ENCODE peak calls at places on chromosomes 7 and 10, in ten cellular contexts. S is colonic mucosa, O is A549, P is IMR-90, F is suprapubic skin, R is fibroblast of lung, J is HepG2, Z is uterus, T is heart left ventricle, C is endothelial cell of umbilical vein. B is an unnamed sample.

GRCh38 chr10:34134602-34135001 is 680.5 kb downstream of the PARD3 start:
- DNase-seq in S (no peak), O (no peak), P (no peak), F (no peak), R (no peak), J (no peak), Z (no peak), T (no peak), C (no peak), B (no peak)

GRCh38 chr10:35466170-35466569 is 129.9 kb downstream of the CCNY start:
- DNase-seq in S (no peak), O (no peak), P (no peak), F (no peak), R (no peak), J (no peak), Z (no peak), T (no peak), C (no peak), B (no peak)

GRCh38 chr7:137328389-137329120 is 15.0 kb downstream of the PTN start:
- DNase-seq in S (no peak), O (no peak), P (peak; percentile 53), F (no peak), R (peak; percentile 87), J (no peak), Z (no peak), T (no peak), C (no peak), B (no peak)

GRCh38 chr7:144835166-144835611 is 664 bp downstream of the TPK1 start:
- DNase-seq in S (peak; percentile 39), O (peak; percentile 20), P (peak; percentile 13), F (peak; percentile 67), R (peak; percentile 57), J (peak; percentile 1), Z (peak; percentile 33), T (peak; percentile 68), C (peak; percentile 81), B (no peak)

GRCh38 chr7:29369909-29370488 is 175.4 kb downstream of the CHN2 start:
- DNase-seq in S (no peak), O (no peak), P (no peak), F (no peak), R (peak; percentile 41), J (no peak), Z (no peak), T (no peak), C (no peak), B (no peak)

GRCh38 chr7:89607797-89608196 is 546.5 kb upstream of the STEAP1 start:
- DNase-seq in S (no peak), O (no peak), P (no peak), F (no peak), R (no peak), J (no peak), Z (no peak), T (no peak), C (no peak), B (no peak)

GRCh38 chr7:92639213-92639896 is 49.2 kb upstream of the FAM133B start:
- DNase-seq in S (no peak), O (no peak), P (no peak), F (no peak), R (no peak), J (no peak), Z (no peak), T (no peak), C (no peak), B (no peak)

GRCh38 chr10:120387326-120387725 is 69.7 kb upstream of the PLPP4 start:
- DNase-seq in S (no peak), O (no peak), P (no peak), F (no peak), R (peak; percentile 91), J (no peak), Z (no peak), T (no peak), C (no peak), B (no peak)

GRCh38 chr10:22824984-22825383 is 102.9 kb upstream of the ARMC3 start:
- DNase-seq in S (no peak), O (peak; percentile 20), P (peak; percentile 74), F (no peak), R (peak; percentile 90), J (peak; percentile 39), Z (no peak), T (no peak), C (peak; percentile 47), B (no peak)

GRCh38 chr7:2309889-2310331 is 4.3 kb downstream of the SNX8 start:
- DNase-seq in S (no peak), O (peak; percentile 78), P (peak; percentile 89), F (no peak), R (peak; percentile 97), J (peak; percentile 57), Z (no peak), T (no peak), C (no peak), B (no peak)

GRCh38 chr10:13206546-13207443 is 27.4 kb downstream of the UCMA start:
- DNase-seq in S (no peak), O (no peak), P (peak; percentile 61), F (no peak), R (peak; percentile 48), J (peak; percentile 6), Z (no peak), T (no peak), C (peak; percentile 49), B (no peak)

GRCh38 chr10:118962159-118962863 is 67.2 kb upstream of the NANOS1 start:
- DNase-seq in S (no peak), O (no peak), P (no peak), F (no peak), R (no peak), J (no peak), Z (no peak), T (no peak), C (no peak), B (no peak)

DNA sequence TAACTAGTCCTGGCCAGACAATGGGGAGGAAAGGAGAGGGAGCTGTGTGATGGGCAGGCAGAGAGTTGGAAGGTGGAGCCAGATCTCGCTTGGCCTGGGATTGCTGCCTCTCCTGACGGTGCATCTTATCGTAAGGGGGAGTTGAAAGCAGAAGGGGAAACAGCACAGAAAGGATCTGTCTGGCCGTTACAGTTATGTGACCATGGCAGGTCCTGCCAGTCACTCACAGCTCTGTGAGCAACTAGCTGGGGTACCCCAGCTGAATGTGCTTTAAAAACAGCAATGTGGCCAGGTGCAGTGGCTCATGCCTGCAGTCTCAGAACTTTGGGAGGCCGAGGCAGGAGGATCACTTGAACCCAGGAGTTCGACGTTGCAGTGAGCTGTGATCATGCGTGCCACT is 8.1 kb downstream of the BLVRA start:
- DNase-seq in S (no peak), O (no peak), P (no peak), F (no peak), R (no peak), J (no peak), Z (no peak), T (no peak), C (no peak), B (no peak)
- H3K4me3 ChIP-seq in S (no peak overlapping the region), O (no peak overlapping the region), P (no peak overlapping the region), F (no peak overlapping the region), R (no peak overlapping the region), J (no peak overlapping the region), Z (no peak overlapping the region), T (no peak overlapping the region), C (no peak overlapping the region), B (no peak overlapping the region)

GRCh38 chr7:44066494-44067063 is 1.2 kb upstream of the PGAM2 start:
- DNase-seq in S (no peak), O (no peak), P (no peak), F (peak; percentile 64), R (no peak), J (no peak), Z (no peak), T (peak; percentile 54), C (no peak), B (no peak)
- H3K4me1 ChIP-seq in S (peaks cover 2% of the 10 kb centered on the region), O (peaks cover 3% of the 10 kb centered on the region), P (peaks cover 9% of the 10 kb centered on the region), F (peaks cover 29% of the 10 kb centered on the region), R (no peaks in the 10 kb centered on the region), J (peaks cover 73% of the 10 kb centered on the region), Z (no peaks in the 10 kb centered on the region), T (peaks cover 75% of the 10 kb centered on the region), C (no peaks in the 10 kb centered on the region), B (peaks cover 69% of the 10 kb centered on the region)

GRCh38 chr10:32054087-32054486 is 2.1 kb downstream of the KIF5B start:
- DNase-seq in S (peak; percentile 42), O (no peak), P (peak; percentile 87), F (no peak), R (peak; percentile 79), J (peak; percentile 46), Z (no peak), T (no peak), C (peak; percentile 77), B (no peak)
- H3K4me3 ChIP-seq in S (peak overlapping the region; percentile 91), O (peak overlapping the region; percentile 96), P (peak overlapping the region; percentile 93), F (peak overlapping the region; percentile 92), R (peak overlapping the region; percentile 85), J (peak overlapping the region; percentile 97), Z (peak overlapping the region; percentile 56), T (peak overlapping the region; percentile 91), C (peak overlapping the region; percentile 80), B (peak overlapping the region; percentile 93)

GRCh38 chr7:4744391-4745264 is 30.8 kb upstream of the AP5Z1 start:
- DNase-seq in S (peak; percentile 99), O (peak; percentile 96), P (peak; percentile 99), F (peak; percentile 99), R (peak; percentile 100), J (peak; percentile 93), Z (peak; percentile 99), T (peak; percentile 100), C (peak; percentile 96), B (peak; percentile 98)

GRCh38 chr7:4747746-4748145 is 27.7 kb upstream of the AP5Z1 start:
- DNase-seq in S (no peak), O (no peak), P (no peak), F (no peak), R (no peak), J (no peak), Z (no peak), T (no peak), C (no peak), B (no peak)

GRCh38 chr7:4745265-4745919 is 30.0 kb upstream of the AP5Z1 start:
- DNase-seq in S (no peak), O (no peak), P (no peak), F (no peak), R (no peak), J (no peak), Z (no peak), T (no peak), C (no peak), B (no peak)

GRCh38 chr7:4747013-4747412 is 28.4 kb upstream of the AP5Z1 start:
- DNase-seq in S (no peak), O (no peak), P (no peak), F (no peak), R (no peak), J (no peak), Z (no peak), T (no peak), C (no peak), B (no peak)

DNA sequence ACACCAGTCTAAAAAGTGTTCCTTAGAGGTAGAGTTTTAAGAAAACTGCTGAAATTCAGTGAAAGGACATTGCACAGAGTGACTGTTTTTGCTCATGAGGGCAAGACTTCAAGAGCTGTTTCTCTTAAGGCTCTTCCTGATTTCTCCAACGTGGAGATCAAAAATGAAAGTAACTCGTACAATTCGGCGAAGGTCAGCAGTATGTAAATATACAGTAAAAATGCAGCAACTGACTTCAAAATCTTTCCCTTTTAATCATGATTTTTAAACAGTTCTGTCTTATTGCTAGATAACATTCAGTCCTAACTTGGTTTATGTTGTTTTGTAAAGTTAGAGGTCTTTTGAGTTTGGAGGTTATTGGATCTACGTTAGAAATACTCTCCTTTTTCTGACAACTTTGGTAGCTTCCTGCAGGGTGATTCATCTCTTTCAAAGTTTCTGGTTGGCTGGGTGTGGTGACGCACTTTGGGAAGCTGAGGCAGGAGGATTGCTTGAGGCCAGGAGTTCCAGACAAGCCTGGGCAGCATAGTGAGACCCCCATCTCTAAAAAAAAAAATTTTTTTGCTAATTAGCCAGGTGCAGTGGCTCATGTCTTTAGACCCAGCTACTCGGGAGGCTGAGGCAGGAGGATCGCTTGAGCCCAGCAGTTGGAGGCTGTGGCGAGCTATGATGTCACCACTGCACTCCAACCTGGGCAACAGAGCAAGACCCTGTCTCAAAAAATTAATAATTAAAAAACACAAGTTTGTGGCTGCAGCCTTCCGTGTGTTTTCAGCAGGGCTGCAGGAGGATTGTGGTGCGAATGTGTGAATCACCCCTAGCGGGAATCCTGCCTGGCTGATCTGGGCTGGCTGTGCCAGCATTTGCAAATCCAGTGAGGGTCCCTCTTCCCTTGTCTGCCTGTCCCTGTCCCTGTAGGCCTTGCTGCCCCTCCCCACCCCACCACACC is 29.2 kb upstream of the AP5Z1 start:
- DNase-seq in S (peak; percentile 67), O (peak; percentile 49), P (peak; percentile 83), F (no peak), R (peak; percentile 62), J (peak; percentile 9), Z (no peak), T (no peak), C (peak; percentile 86), B (no peak)
- H3K4me1 ChIP-seq in S (peaks cover 8% of the 10 kb centered on the region), O (peaks cover 68% of the 10 kb centered on the region), P (peaks cover 10% of the 10 kb centered on the region), F (peaks cover 57% of the 10 kb centered on the region), R (peaks cover 17% of the 10 kb centered on the region), J (peaks cover 54% of the 10 kb centered on the region), Z (peaks cover 12% of the 10 kb centered on the region), T (peaks cover 64% of the 10 kb centered on the region), C (peaks cover 49% of the 10 kb centered on the region), B (no peaks in the 10 kb centered on the region)